ENCODE peak calls at places on chromosomes 6 and 20, in four cellular contexts. N, O, Q and E are unnamed samples.

GRCh38 chr6:12504325-12504966 is 212.1 kb upstream of the PHACTR1 start:
- DNase-seq in Q (peak; percentile 32), N (peak; percentile 47), O (peak; percentile 46), E (peak; percentile 50)

GRCh38 chr6:80006541-80006940 is 2.1 kb downstream of the TTK start:
- DNase-seq in Q (no peak), O (no peak), N (no peak), E (no peak)

GRCh38 chr6:87391334-87391733 is 16.4 kb upstream of the CFAP206 start:
- DNase-seq in O (peak; percentile 56), Q (no peak), N (peak; percentile 52), E (peak; percentile 20)

GRCh38 chr6:161161889-161162624 is 111.8 kb downstream of the AGPAT4 start:
- DNase-seq in Q (no peak), N (no peak), O (no peak), E (no peak)

GRCh38 chr6:35080821-35081425 is 60.2 kb downstream of the TCP11 start:
- DNase-seq in N (no peak), Q (no peak), O (no peak), E (no peak)

GRCh38 chr20:49835031-49835430 is 22.4 kb downstream of the SLC9A8 start:
- DNase-seq in N (no peak), O (no peak), Q (no peak), E (no peak)

GRCh38 chr6:163301721-163302635 is 112.5 kb upstream of the QKI start:
- DNase-seq in O (no peak), Q (no peak), N (no peak), E (no peak)

GRCh38 chr20:48846516-48847492 is 19.0 kb upstream of the PREX1 start:
- DNase-seq in N (no peak), O (no peak), Q (peak; percentile 93), E (peak; percentile 54)

GRCh38 chr20:33646191-33646590 is 15.9 kb upstream of the C20orf144 start:
- DNase-seq in Q (no peak), O (no peak), N (no peak), E (no peak)

GRCh38 chr20:33649201-33649631 is 12.9 kb upstream of the C20orf144 start:
- DNase-seq in N (no peak), O (no peak), Q (no peak), E (no peak)

GRCh38 chr20:33647603-33648395 is 14.3 kb upstream of the C20orf144 start:
- DNase-seq in Q (peak; percentile 34), N (no peak), O (no peak), E (no peak)

GRCh38 chr20:33650111-33650752 is 11.9 kb upstream of the C20orf144 start:
- DNase-seq in O (peak; percentile 12), Q (no peak), N (no peak), E (no peak)

DNA sequence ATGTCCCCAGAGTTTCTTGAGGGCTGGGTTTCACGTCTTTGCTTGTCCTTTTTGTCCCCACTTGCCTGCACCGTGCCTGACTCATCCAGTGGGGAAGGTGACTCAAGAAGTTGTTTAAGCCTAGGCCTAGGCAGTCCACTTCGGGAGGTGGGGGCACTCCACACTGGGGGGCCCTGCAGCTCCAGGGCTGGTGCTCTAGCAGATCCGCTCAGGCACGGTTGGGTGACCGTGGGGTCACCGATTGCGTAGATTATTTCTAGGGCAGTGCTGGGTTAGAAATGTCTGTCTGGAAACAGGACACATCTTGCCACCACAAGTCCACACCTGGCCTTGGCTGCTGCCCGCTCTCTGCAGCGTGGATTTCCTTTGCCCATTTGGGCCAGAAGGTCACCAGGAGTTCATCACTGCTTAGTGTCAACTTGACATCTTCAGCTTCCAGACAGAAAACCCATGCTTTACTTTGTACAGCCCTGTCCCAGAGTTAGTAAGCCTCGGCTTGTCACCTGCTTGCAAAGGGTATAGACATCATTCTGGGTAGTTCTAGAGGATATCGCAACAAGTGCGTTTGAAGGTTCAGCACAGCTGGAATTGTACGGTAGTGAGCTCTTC is 13.6 kb upstream of the C20orf144 start:
- DNase-seq in N (no peak), Q (no peak), O (peak; percentile 8), E (no peak)
- TF ChIP-seq POLR2A in N (no peak), Q (no peak), O (no peak), E (no peak)

GRCh38 chr6:30219244-30219643 is 6.0 kb upstream of the TRIM26 start:
- DNase-seq in O (peak; percentile 46), N (peak; percentile 77), Q (peak; percentile 23), E (peak; percentile 58)
- TF ChIP-seq CHD2 in O (no peak), N (no peak), Q (no peak), E (no peak)

GRCh38 chr6:119902681-119903080 is 553.1 kb upstream of the MAN1A1 start:
- DNase-seq in Q (no peak), O (no peak), N (no peak), E (no peak)
- TF ChIP-seq ESRRA in Q (no peak), O (no peak), N (no peak), E (no peak)

GRCh38 chr20:25537890-25538289 is 47.4 kb downstream of the NINL start:
- DNase-seq in N (no peak), Q (no peak), O (no peak), E (no peak)

GRCh38 chr20:25538838-25539665 is 46.3 kb downstream of the NINL start:
- DNase-seq in N (peak; percentile 91), O (no peak), Q (no peak), E (no peak)

GRCh38 chr20:25539742-25540201 is 45.6 kb downstream of the NINL start:
- DNase-seq in Q (no peak), O (no peak), N (no peak), E (no peak)

GRCh38 chr20:25541676-25542075 is 43.7 kb downstream of the NINL start:
- DNase-seq in N (no peak), Q (no peak), O (no peak), E (no peak)

GRCh38 chr20:25540273-25540672 is 45.1 kb downstream of the NINL start:
- DNase-seq in O (peak; percentile 27), N (no peak), Q (no peak), E (no peak)
- TF ChIP-seq POLR2A in O (no peak), N (no peak), Q (no peak), E (no peak)

GRCh38 chr6:148750826-148751225 is 4.0 kb downstream of the UST start:
- DNase-seq in N (no peak), O (no peak), Q (no peak), E (no peak)
- TF ChIP-seq CHD2 in N (no peak), O (no peak), Q (no peak), E (no peak)

GRCh38 chr20:43534016-43534415 is 24.8 kb upstream of the SGK2 start:
- DNase-seq in N (no peak), O (no peak), Q (no peak), E (no peak)

GRCh38 chr20:43534791-43535350 is 24.0 kb upstream of the SGK2 start:
- DNase-seq in Q (no peak), N (no peak), O (no peak), E (no peak)

GRCh38 chr20:43531091-43531443 is 23.6 kb downstream of the L3MBTL1 start:
- DNase-seq in Q (no peak), N (no peak), O (no peak), E (no peak)

GRCh38 chr20:43532416-43533055 is 25.0 kb downstream of the L3MBTL1 start:
- DNase-seq in N (no peak), O (no peak), Q (no peak), E (no peak)

GRCh38 chr20:43533060-43533459 is 25.6 kb downstream of the L3MBTL1 start:
- DNase-seq in N (no peak), O (no peak), Q (no peak), E (no peak)
- TF ChIP-seq ESRRA in N (no peak), O (no peak), Q (no peak), E (no peak)

GRCh38 chr6:41072836-41073202 is at the start of gene NFYA:
- DNase-seq in O (peak; percentile 98), Q (no peak), N (no peak), E (no peak)
- TF ChIP-seq POLR2A in O (no peak), Q (peak; percentile 33), N (no peak), E (no peak)

GRCh38 chr6:136020691-136021090 is 169.2 kb downstream of the PDE7B start:
- DNase-seq in Q (no peak), O (no peak), N (no peak), E (no peak)

GRCh38 chr6:136012948-136013347 is 161.4 kb downstream of the PDE7B start:
- DNase-seq in Q (no peak), O (no peak), N (no peak), E (no peak)

GRCh38 chr6:136015531-136015930 is 164.0 kb downstream of the PDE7B start:
- DNase-seq in N (no peak), Q (no peak), O (no peak), E (peak; percentile 52)

GRCh38 chr6:136014454-136015421 is 163.2 kb downstream of the PDE7B start:
- DNase-seq in O (no peak), Q (no peak), N (no peak), E (peak; percentile 96)

DNA sequence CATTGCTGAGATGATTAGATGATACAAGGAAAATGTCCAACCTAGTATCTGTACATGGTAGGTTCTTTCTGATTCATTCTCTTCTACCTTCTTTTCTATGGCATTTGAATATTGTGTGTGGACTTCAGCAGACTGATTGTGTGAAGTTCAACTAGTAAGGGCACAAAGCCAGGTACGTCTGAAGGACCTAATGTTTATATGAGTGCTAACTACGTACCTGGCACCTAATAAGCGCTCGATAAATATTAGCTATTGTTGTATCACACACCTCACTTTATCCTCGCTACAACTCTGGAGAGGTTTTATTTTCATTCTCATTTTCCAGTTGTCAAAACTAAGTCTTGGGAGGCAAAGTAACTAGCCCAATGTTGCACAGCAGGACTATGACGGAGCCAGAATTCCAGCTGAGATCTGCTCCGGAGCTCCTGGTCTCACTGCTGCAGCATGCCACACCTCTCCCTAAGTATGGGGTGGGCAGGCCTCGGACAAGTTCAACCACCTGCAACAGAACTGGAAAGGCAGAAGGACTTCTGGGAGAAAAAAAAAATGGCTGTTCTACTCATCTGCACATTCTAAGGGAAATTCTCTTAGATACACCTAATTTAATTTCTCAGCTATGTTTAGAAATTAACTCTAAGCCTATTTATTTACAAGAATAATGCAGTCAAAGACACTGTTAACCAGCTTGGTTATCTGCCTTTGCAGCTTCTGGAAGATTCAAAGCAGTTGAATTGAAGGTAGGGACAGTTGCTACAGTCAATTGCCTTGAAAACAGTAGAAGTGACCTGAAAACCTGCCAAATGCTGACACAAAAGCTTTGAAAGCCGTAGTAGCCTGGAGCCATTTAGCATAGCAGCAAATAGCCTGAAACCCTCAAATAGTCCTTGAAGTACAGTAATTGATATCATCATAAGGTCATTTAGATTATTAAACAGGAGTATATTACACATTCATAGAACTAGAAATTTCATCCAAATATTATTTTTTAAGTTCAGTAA is 165.0 kb downstream of the PDE7B start:
- DNase-seq in O (no peak), N (no peak), Q (no peak), E (peak; percentile 48)
- TF ChIP-seq CHD2 in O (no peak), N (no peak), Q (no peak), E (no peak)

DNA sequence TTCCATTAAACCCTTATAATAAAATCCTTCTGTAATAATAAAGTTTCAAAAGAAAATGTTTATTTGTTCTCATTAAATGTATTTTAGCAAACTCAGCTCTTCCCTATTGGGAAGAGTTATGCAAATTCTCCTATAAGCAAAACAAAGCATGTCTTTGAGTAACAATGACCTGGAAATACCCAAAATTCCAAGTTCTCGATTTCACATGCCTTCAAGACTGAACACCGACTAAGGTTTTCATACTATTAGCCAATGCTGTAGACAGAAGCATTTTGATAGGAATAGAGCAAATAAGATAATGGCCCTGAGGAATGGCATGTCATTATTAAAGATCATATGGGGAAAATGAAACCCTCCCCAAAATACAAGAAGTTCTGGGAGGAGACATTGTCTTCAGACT is 3.8 kb downstream of the IL17A start:
- DNase-seq in N (no peak), Q (no peak), O (no peak), E (no peak)
- TF ChIP-seq ESRRA in N (no peak), Q (no peak), O (no peak), E (no peak)